ENCODE peak calls at places on chromosomes 7 and 10, in seven cellular contexts. F, W, N, Z, R, I and A are unnamed samples.

GRCh38 chr10:70233109-70233938 is at the start of gene PPA1:
- DNase-seq in N (peak; percentile 97), F (peak; percentile 100), W (peak; percentile 100), R (peak; percentile 94), I (peak; percentile 74), Z (peak; percentile 90), A (peak; percentile 99)

GRCh38 chr7:96004598-96004997 is 232.2 kb downstream of the DYNC1I1 start:
- DNase-seq in F (no peak), W (peak; percentile 35), N (no peak), Z (peak; percentile 75), R (peak; percentile 6), I (no peak), A (no peak)

GRCh38 chr7:129925416-129926002 is 27.3 kb downstream of the UBE2H start:
- DNase-seq in W (peak; percentile 13), I (no peak), F (no peak), N (no peak), Z (no peak), R (peak; percentile 38), A (no peak)

GRCh38 chr7:47150497-47151260 is 431.2 kb downstream of the TNS3 start:
- DNase-seq in W (no peak), Z (no peak), R (no peak), I (no peak), F (no peak), N (no peak), A (no peak)

GRCh38 chr7:157335991-157336382 is 817 bp upstream of the DNAJB6 start:
- DNase-seq in R (no peak), F (no peak), I (no peak), N (no peak), W (no peak), Z (no peak), A (no peak)

GRCh38 chr10:57754803-57755202 is 512.9 kb downstream of the IPMK start:
- DNase-seq in Z (no peak), W (no peak), I (no peak), F (no peak), R (no peak), N (no peak), A (no peak)

GRCh38 chr7:32670105-32670504 is 174.8 kb downstream of the AVL9 start:
- DNase-seq in I (no peak), R (peak; percentile 80), N (no peak), F (no peak), Z (peak; percentile 92), W (no peak), A (no peak)

GRCh38 chr7:48078470-48078869 is 10.6 kb upstream of the UPP1 start:
- DNase-seq in R (no peak), Z (no peak), N (no peak), W (no peak), F (no peak), I (no peak), A (no peak)

GRCh38 chr10:11177926-11178453 is 160.3 kb downstream of the CELF2 start:
- DNase-seq in N (no peak), W (no peak), Z (no peak), I (no peak), R (no peak), F (no peak), A (no peak)

GRCh38 chr10:22649390-22649841 is 65.0 kb downstream of the PIP4K2A start:
- DNase-seq in F (no peak), I (no peak), W (no peak), R (no peak), N (no peak), Z (no peak), A (no peak)

GRCh38 chr7:32227746-32228145 is 157.5 kb upstream of the PDE1C start:
- DNase-seq in R (no peak), W (no peak), N (no peak), F (no peak), I (no peak), Z (no peak), A (peak; percentile 61)

GRCh38 chr10:117140525-117140902 is 2.4 kb upstream of the VAX1 start:
- DNase-seq in Z (no peak), I (no peak), R (no peak), F (no peak), N (no peak), W (no peak), A (no peak)

GRCh38 chr7:104156842-104157277 is 51.0 kb downstream of the ORC5 start:
- DNase-seq in Z (peak; percentile 13), N (no peak), W (peak; percentile 8), F (no peak), R (peak; percentile 55), I (peak; percentile 68), A (no peak)

GRCh38 chr7:25303380-25304321 is 75.4 kb upstream of the NPVF start:
- DNase-seq in N (no peak), Z (peak; percentile 9), R (peak; percentile 5), W (peak; percentile 5), I (no peak), F (no peak), A (no peak)

GRCh38 chr10:132698761-132699391 is 87.1 kb downstream of the NKX6-2 start:
- DNase-seq in I (no peak), Z (no peak), F (no peak), R (no peak), N (no peak), W (no peak), A (peak; percentile 80)

GRCh38 chr7:155840262-155840885 is 28.1 kb upstream of the SHH start:
- DNase-seq in R (no peak), F (no peak), Z (no peak), N (no peak), W (no peak), I (no peak), A (peak; percentile 64)

GRCh38 chr10:26438534-26439269 is 561 bp downstream of the APBB1IP start:
- DNase-seq in F (peak; percentile 60), N (peak; percentile 57), I (no peak), W (no peak), R (no peak), Z (peak; percentile 55), A (no peak)

GRCh38 chr10:130804281-130804680 is 507.2 kb downstream of the TCERG1L start:
- DNase-seq in R (no peak), F (no peak), Z (no peak), N (no peak), W (no peak), I (no peak), A (no peak)

GRCh38 chr10:130025326-130025725 is 61.3 kb upstream of the EBF3 start:
- DNase-seq in N (no peak), R (no peak), F (no peak), Z (no peak), W (no peak), I (no peak), A (no peak)

GRCh38 chr7:156475666-156476065 is 164.9 kb upstream of the RNF32 start:
- DNase-seq in N (no peak), W (peak; percentile 94), Z (peak; percentile 87), R (peak; percentile 72), I (no peak), F (no peak), A (no peak)

GRCh38 chr10:63008491-63008890 is 124.6 kb upstream of the NRBF2 start:
- DNase-seq in R (no peak), F (no peak), I (no peak), N (no peak), W (no peak), Z (peak; percentile 8), A (no peak)

GRCh38 chr7:107891619-107892366 is 810 bp downstream of the DLD start:
- DNase-seq in Z (peak; percentile 9), F (no peak), I (no peak), N (peak; percentile 18), W (peak; percentile 35), R (no peak), A (no peak)

GRCh38 chr10:30534465-30535144 is 94.9 kb downstream of the LYZL2 start:
- DNase-seq in Z (peak; percentile 70), F (peak; percentile 20), N (peak; percentile 69), W (peak; percentile 73), I (peak; percentile 13), R (peak; percentile 61), A (peak; percentile 93)